ENCODE peak calls at places on chromosome 9, in five cellular contexts. S, J, P, G and Z are unnamed samples.

GRCh38 chr9:97305501-97306298 is 1.8 kb upstream of the CCDC180 start:
- DNase-seq in S (no peak), J (no peak), P (no peak), G (no peak), Z (no peak)

GRCh38 chr9:133952598-133953550 is 39.2 kb downstream of the VAV2 start:
- DNase-seq in S (no peak), J (no peak), P (no peak), G (no peak), Z (no peak)

GRCh38 chr9:90290716-90291485 is 351.7 kb downstream of the DIRAS2 start:
- DNase-seq in S (no peak), J (no peak), P (no peak), G (no peak), Z (no peak)

GRCh38 chr9:81132318-81132717 is 557.0 kb downstream of the TLE1 start:
- DNase-seq in S (no peak), J (no peak), P (no peak), G (no peak), Z (no peak)

GRCh38 chr9:120319452-120319851 is 260.5 kb downstream of the CDK5RAP2 start:
- DNase-seq in S (no peak), J (no peak), P (no peak), G (no peak), Z (no peak)

GRCh38 chr9:13688990-13689600 is 409.6 kb upstream of the MPDZ start:
- DNase-seq in S (no peak), J (no peak), P (peak; percentile 20), G (no peak), Z (peak; percentile 29)

GRCh38 chr9:77751341-77752091 is 103.4 kb upstream of the GNA14 start:
- DNase-seq in S (peak; percentile 20), J (no peak), P (peak; percentile 69), G (peak; percentile 77), Z (peak; percentile 72)

GRCh38 chr9:105686936-105687335 is 7.4 kb upstream of the TMEM38B start:
- DNase-seq in S (no peak), J (no peak), P (no peak), G (no peak), Z (no peak)

GRCh38 chr9:5596173-5596572 is 32.7 kb upstream of the RIC1 start:
- DNase-seq in S (no peak), J (no peak), P (no peak), G (no peak), Z (no peak)

GRCh38 chr9:94526951-94527350 is 27.9 kb upstream of the PCAT7 start:
- DNase-seq in S (no peak), J (no peak), P (no peak), G (no peak), Z (no peak)

GRCh38 chr9:136002886-136003285 is 41.7 kb upstream of the UBAC1 start:
- DNase-seq in S (no peak), J (no peak), P (peak; percentile 39), G (peak; percentile 43), Z (no peak)

GRCh38 chr9:4099961-4100360 is 199.9 kb downstream of the GLIS3 start:
- DNase-seq in S (no peak), J (no peak), P (peak; percentile 80), G (peak; percentile 79), Z (no peak)